ENCODE peak calls at places on chromosomes 1 and 21, in six cellular contexts. U, E, C, W, Q and N are unnamed samples.

GRCh38 chr1:153404768-153405167 is 11.6 kb upstream of the S100A7A start:
- DNase-seq in W (no peak), U (peak), C (no peak), Q (peak), E (peak), N (no peak)

GRCh38 chr1:152495066-152495675 is 15.4 kb upstream of the LCE5A start:
- DNase-seq in Q (peak), E (no peak), C (no peak), U (no peak), W (no peak), N (no peak)

GRCh38 chr1:32972814-32973428 is 8.3 kb upstream of the RNF19B start:
- DNase-seq in Q (no peak), E (no peak), W (no peak), U (peak), C (peak), N (peak)

GRCh38 chr21:44420416-44421205 is 34.7 kb upstream of the LRRC3 start:
- DNase-seq in C (no peak), Q (no peak), E (peak), U (no peak), W (no peak), N (peak)

GRCh38 chr1:204941415-204942338 is 71.0 kb downstream of the NFASC start:
- DNase-seq in E (peak), W (peak), U (peak), C (peak), Q (peak), N (no peak)

GRCh38 chr1:168419746-168420145 is 124.1 kb downstream of the XCL2 start:
- DNase-seq in Q (no peak), W (no peak), E (no peak), C (no peak), U (no peak), N (no peak)

GRCh38 chr1:212914789-212915188 is 35.6 kb upstream of the VASH2 start:
- DNase-seq in Q (no peak), W (no peak), E (no peak), C (no peak), U (no peak), N (no peak)

GRCh38 chr1:170076199-170076598 is 1.7 kb upstream of the KIFAP3 start:
- DNase-seq in E (no peak), Q (no peak), U (no peak), W (no peak), C (no peak), N (no peak)

GRCh38 chr1:10768552-10768951 is 27.9 kb downstream of the CASZ1 start:
- DNase-seq in C (no peak), W (no peak), Q (no peak), U (no peak), E (no peak), N (no peak)

GRCh38 chr1:231421616-231421970 is 494 bp downstream of the EGLN1 start:
- DNase-seq in W (no peak), Q (peak), U (peak), C (no peak), E (no peak), N (no peak)

GRCh38 chr1:229674042-229674441 is 48.0 kb downstream of the URB2 start:
- DNase-seq in W (no peak), U (no peak), Q (no peak), E (no peak), C (no peak), N (no peak)

GRCh38 chr1:205648212-205648910 is 16.6 kb upstream of the ELK4 start:
- DNase-seq in U (no peak), E (no peak), C (no peak), W (peak), Q (no peak), N (no peak)

GRCh38 chr1:229058111-229058551 is 212.8 kb upstream of the RAB4A start:
- DNase-seq in C (no peak), U (peak), E (peak), Q (peak), W (no peak), N (no peak)

GRCh38 chr1:186518395-186518794 is 57.5 kb upstream of the PDC start:
- DNase-seq in E (no peak), W (no peak), C (no peak), U (no peak), Q (no peak), N (no peak)

GRCh38 chr1:207302618-207303408 is 18.7 kb upstream of the CD55 start:
- DNase-seq in C (no peak), U (no peak), E (no peak), W (no peak), Q (no peak), N (no peak)

GRCh38 chr21:45334134-45334533 is 46.4 kb upstream of the POFUT2 start:
- DNase-seq in U (no peak), Q (no peak), E (no peak), W (no peak), C (no peak), N (no peak)

GRCh38 chr1:234731371-234732085 is 121.5 kb upstream of the IRF2BP2 start:
- DNase-seq in W (no peak), U (no peak), Q (peak), C (no peak), E (peak), N (no peak)

GRCh38 chr1:201447911-201448871 is 20.8 kb downstream of the PHLDA3 start:
- DNase-seq in W (no peak), E (peak), U (peak), Q (peak), C (peak), N (no peak)

GRCh38 chr1:33140153-33141149 is 41.4 kb downstream of the TRIM62 start:
- DNase-seq in C (no peak), E (no peak), W (peak), Q (peak), U (no peak), N (no peak)